ENCODE peak calls at places on chromosomes 6 and 20, in seven cellular contexts. O is body of pancreas; S is GM12865; E is naive thymus-derived CD4-positive, alpha-beta T cell; U is mucosa of gallbladder; K is Right ventricle myocardium superior; B is EH. X is an unnamed sample.

GRCh38 chr6:104537185-104537584 is 322.5 kb downstream of the HACE1 start:
- DNase-seq in O (no peak), S (no peak), E (no peak), U (no peak), K (no peak), B (peak; percentile 92), X (no peak)

GRCh38 chr6:75213732-75214131 is 7.9 kb upstream of the COL12A1 start:
- DNase-seq in O (no peak), S (peak; percentile 25), E (no peak), U (no peak), K (no peak), B (no peak), X (no peak)

GRCh38 chr6:162371133-162371532 is 356.4 kb downstream of the PRKN start:
- DNase-seq in O (no peak), S (no peak), E (no peak), U (no peak), K (no peak), B (no peak), X (no peak)

GRCh38 chr6:106501836-106502447 is 127.4 kb downstream of the RTN4IP1 start:
- DNase-seq in O (no peak), S (no peak), E (no peak), U (no peak), K (peak; percentile 43), B (peak; percentile 17), X (no peak)

GRCh38 chr6:44004625-44005506 is 122.4 kb downstream of the MRPL14 start:
- DNase-seq in O (peak; percentile 54), S (peak; percentile 48), E (no peak), U (no peak), K (peak; percentile 51), B (peak; percentile 56), X (no peak)

GRCh38 chr20:34164569-34164968 is 52.5 kb upstream of the EIF2S2 start:
- DNase-seq in O (no peak), S (no peak), E (no peak), U (no peak), K (no peak), B (no peak), X (no peak)

GRCh38 chr6:34633256-34633655 is 63.3 kb downstream of the ILRUN start:
- DNase-seq in O (no peak), S (no peak), E (no peak), U (no peak), K (no peak), B (no peak), X (no peak)

GRCh38 chr6:104525677-104526322 is 333.9 kb downstream of the HACE1 start:
- DNase-seq in O (peak; percentile 77), S (peak; percentile 82), E (peak; percentile 60), U (peak; percentile 75), K (peak; percentile 80), B (peak; percentile 81), X (peak; percentile 15)

GRCh38 chr6:168388641-168389633 is 52.0 kb upstream of the SMOC2 start:
- DNase-seq in O (peak; percentile 52), S (no peak), E (no peak), U (no peak), K (no peak), B (no peak), X (peak; percentile 86)

GRCh38 chr20:48956052-48956451 is 34.5 kb downstream of the ARFGEF2 start:
- DNase-seq in O (no peak), S (no peak), E (no peak), U (no peak), K (no peak), B (no peak), X (no peak)

GRCh38 chr20:4135385-4136077 is 120.2 kb upstream of the RNF24 start:
- DNase-seq in O (peak; percentile 77), S (no peak), E (no peak), U (peak; percentile 80), K (no peak), B (peak; percentile 99), X (no peak)

GRCh38 chr6:109239192-109239917 is 142.9 kb downstream of the CD164 start:
- DNase-seq in O (no peak), S (no peak), E (no peak), U (no peak), K (no peak), B (peak; percentile 8), X (no peak)

GRCh38 chr20:34473262-34473883 is 42.8 kb upstream of the DYNLRB1 start:
- DNase-seq in O (no peak), S (peak; percentile 43), E (peak; percentile 33), U (no peak), K (peak; percentile 56), B (peak; percentile 41), X (no peak)

GRCh38 chr20:15945301-15945700 is 627.9 kb downstream of the KIF16B start:
- DNase-seq in O (no peak), S (no peak), E (no peak), U (no peak), K (no peak), B (no peak), X (peak; percentile 57)

GRCh38 chr20:2023151-2023550 is 29.3 kb upstream of the PDYN start:
- DNase-seq in O (no peak), S (peak; percentile 23), E (no peak), U (no peak), K (no peak), B (no peak), X (peak; percentile 19)

GRCh38 chr6:110404602-110405001 is 10.8 kb downstream of the DDO start:
- DNase-seq in O (no peak), S (no peak), E (no peak), U (no peak), K (no peak), B (peak; percentile 12), X (no peak)

GRCh38 chr6:111972714-111973678 is 80.9 kb upstream of the CCN6 start:
- DNase-seq in O (no peak), S (no peak), E (peak; percentile 54), U (peak; percentile 28), K (peak; percentile 63), B (peak; percentile 96), X (no peak)

GRCh38 chr6:112251170-112251945 is 3.0 kb downstream of the LAMA4 start:
- DNase-seq in O (peak; percentile 22), S (no peak), E (no peak), U (peak; percentile 54), K (peak; percentile 61), B (peak; percentile 84), X (no peak)

GRCh38 chr6:118602300-118602699 is 49.1 kb downstream of the CEP85L start:
- DNase-seq in O (no peak), S (no peak), E (no peak), U (no peak), K (no peak), B (no peak), X (no peak)

GRCh38 chr6:169162249-169162967 is 91.2 kb downstream of the THBS2 start:
- DNase-seq in O (no peak), S (no peak), E (no peak), U (peak; percentile 7), K (no peak), B (no peak), X (no peak)

GRCh38 chr6:168293641-168294530 is 25.7 kb downstream of the DACT2 start:
- DNase-seq in O (no peak), S (no peak), E (no peak), U (no peak), K (no peak), B (no peak), X (no peak)

GRCh38 chr20:6920991-6921613 is 153.6 kb downstream of the BMP2 start:
- DNase-seq in O (no peak), S (no peak), E (no peak), U (no peak), K (no peak), B (no peak), X (no peak)

GRCh38 chr20:4064118-4064962 is 49.0 kb upstream of the RNF24 start:
- DNase-seq in O (peak; percentile 91), S (no peak), E (no peak), U (peak; percentile 87), K (peak; percentile 95), B (peak; percentile 93), X (peak; percentile 59)

GRCh38 chr6:12134991-12135390 is 122.9 kb downstream of the HIVEP1 start:
- DNase-seq in O (no peak), S (no peak), E (no peak), U (no peak), K (no peak), B (no peak), X (peak; percentile 36)

GRCh38 chr20:40965671-40966070 is 63.0 kb upstream of the TOP1 start:
- DNase-seq in O (no peak), S (no peak), E (peak; percentile 2), U (no peak), K (no peak), B (no peak), X (no peak)

GRCh38 chr20:14832630-14833029 is 495.2 kb upstream of the FLRT3 start:
- DNase-seq in O (no peak), S (peak; percentile 93), E (no peak), U (no peak), K (no peak), B (no peak), X (no peak)

GRCh38 chr6:107106165-107106564 is 9.2 kb downstream of the BEND3 start:
- DNase-seq in O (no peak), S (no peak), E (no peak), U (no peak), K (no peak), B (no peak), X (no peak)

GRCh38 chr20:51563597-51564332 is 21.2 kb upstream of the NFATC2 start:
- DNase-seq in O (peak; percentile 55), S (peak; percentile 14), E (no peak), U (peak; percentile 54), K (peak; percentile 82), B (peak; percentile 87), X (no peak)

GRCh38 chr20:57409316-57409671 is 18.1 kb downstream of the RBM38 start:
- DNase-seq in O (no peak), S (no peak), E (no peak), U (no peak), K (no peak), B (no peak), X (no peak)

GRCh38 chr6:146914563-146915483 is 289.4 kb upstream of the STXBP5 start:
- DNase-seq in O (peak; percentile 18), S (no peak), E (no peak), U (peak; percentile 23), K (peak; percentile 43), B (peak; percentile 98), X (no peak)